ENCODE peak calls at places on chromosomes 11 and 22, in nine cellular contexts. M is cardiac muscle cell; S is CD8-positive, alpha-beta memory T cell; X is tibial nerve; B is GM23338; Z is upper lobe of right lung; Q is RWPE1; W is RWPE2; P is WERI-Rb-1. N is an unnamed sample.

GRCh38 chr11:69130586-69131566 is 24.9 kb upstream of the SMIM38 start:
- DNase-seq in P (no peak), B (peak), Z (peak), W (no peak), X (no peak), M (no peak), S (no peak), Q (no peak), N (no peak)

GRCh38 chr11:117593065-117593464 is 204.0 kb downstream of the DSCAML1 start:
- DNase-seq in M (no peak), P (no peak), W (no peak), S (no peak), B (no peak), X (no peak), Z (no peak), Q (no peak), N (no peak)

GRCh38 chr22:28894320-28894719 is 10.9 kb downstream of the ZNRF3 start:
- DNase-seq in Q (peak), S (no peak), P (peak), M (no peak), X (no peak), W (peak), Z (no peak), B (no peak), N (no peak)

GRCh38 chr11:69037074-69037473 is 11.7 kb upstream of the TPCN2 start:
- DNase-seq in B (no peak), M (no peak), Q (no peak), S (no peak), P (no peak), X (no peak), W (no peak), Z (no peak), N (no peak)

GRCh38 chr11:96001037-96001436 is 77.1 kb upstream of the MTMR2 start:
- DNase-seq in X (peak), P (no peak), W (no peak), Q (no peak), M (no peak), Z (no peak), S (no peak), B (no peak), N (peak)

GRCh38 chr11:122900803-122901202 is 18.2 kb downstream of the JHY start:
- DNase-seq in X (no peak), S (no peak), M (no peak), W (no peak), Z (no peak), Q (no peak), B (no peak), P (no peak), N (no peak)

GRCh38 chr11:2217211-2218081 is 45.8 kb upstream of the TH start:
- DNase-seq in P (no peak), S (no peak), X (no peak), B (no peak), Z (peak), M (no peak), Q (no peak), W (no peak), N (no peak)

GRCh38 chr11:79493555-79494171 is 52.8 kb upstream of the TENM4 start:
- DNase-seq in X (peak), Q (peak), W (peak), Z (peak), B (peak), P (peak), S (peak), M (peak), N (peak)

GRCh38 chr11:37259734-37260133 is 661.7 kb upstream of the RAG2 start:
- DNase-seq in W (no peak), M (no peak), Z (no peak), Q (no peak), P (no peak), S (no peak), B (no peak), X (no peak), N (no peak)

GRCh38 chr11:14148653-14149273 is 186.2 kb downstream of the SPON1 start:
- DNase-seq in Q (peak), W (no peak), S (no peak), B (peak), Z (no peak), P (no peak), M (peak), X (no peak), N (no peak)

GRCh38 chr11:85827768-85828639 is 17.1 kb upstream of the SYTL2 start:
- DNase-seq in P (no peak), B (no peak), X (no peak), Z (no peak), M (peak), W (no peak), S (peak), Q (peak), N (no peak)

GRCh38 chr11:72039108-72039850 is 40.6 kb downstream of the IL18BP start:
- DNase-seq in X (no peak), M (peak), W (no peak), S (no peak), Q (no peak), Z (peak), P (no peak), B (peak), N (no peak)

GRCh38 chr22:50310949-50311444 is 3.6 kb upstream of the PLXNB2 start:
- DNase-seq in S (no peak), Z (no peak), Q (no peak), X (no peak), B (no peak), M (no peak), W (no peak), P (no peak), N (no peak)

GRCh38 chr11:115911656-115912055 is 407.4 kb upstream of the CADM1 start:
- DNase-seq in B (no peak), W (no peak), S (no peak), M (no peak), Z (no peak), X (no peak), Q (no peak), P (no peak), N (no peak)

GRCh38 chr22:28819253-28820096 is 19.1 kb upstream of the XBP1 start:
- DNase-seq in Z (no peak), X (no peak), B (no peak), P (no peak), S (no peak), M (no peak), W (no peak), Q (no peak), N (no peak)

GRCh38 chr22:49507607-49508292 is 319.9 kb downstream of the BRD1 start:
- DNase-seq in S (no peak), M (no peak), Z (no peak), X (no peak), B (no peak), P (no peak), Q (no peak), W (no peak), N (no peak)

GRCh38 chr11:12088047-12088481 is 22.3 kb upstream of the MICAL2 start:
- DNase-seq in X (no peak), S (no peak), M (peak), W (no peak), Q (peak), B (no peak), P (peak), Z (no peak), N (no peak)

GRCh38 chr11:9040410-9040809 is 36.6 kb upstream of the NRIP3 start:
- DNase-seq in S (no peak), Q (no peak), M (no peak), X (no peak), Z (no peak), W (no peak), B (no peak), P (no peak), N (no peak)

GRCh38 chr22:39007177-39007576 is 6.9 kb upstream of the APOBEC3C start:
- DNase-seq in W (no peak), P (no peak), S (no peak), X (no peak), Z (no peak), B (no peak), M (no peak), Q (no peak), N (no peak)

GRCh38 chr22:27139935-27140493 is 482.6 kb downstream of the MIAT start:
- DNase-seq in S (no peak), W (peak), B (no peak), Q (peak), X (no peak), Z (no peak), P (no peak), M (peak), N (no peak)

DNA sequence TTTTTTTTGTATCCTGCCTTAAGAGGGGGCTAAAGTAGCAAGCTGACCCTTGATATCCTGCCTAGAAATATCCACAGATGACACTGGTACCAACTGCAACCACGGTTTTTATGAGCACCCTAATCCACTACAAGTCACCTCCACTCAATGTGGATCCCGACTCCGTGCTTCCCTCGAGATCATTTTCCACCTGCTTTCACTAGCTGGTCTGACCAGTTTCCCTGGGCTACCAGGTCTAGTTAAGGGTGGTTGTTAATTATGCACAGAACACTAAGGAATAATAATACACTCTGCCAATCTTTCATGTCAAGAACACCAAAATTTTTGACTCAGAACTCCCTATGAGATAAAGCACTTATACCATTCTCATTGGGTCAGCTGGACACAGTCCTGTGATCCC is 82.3 kb downstream of the ABTB2 start:
- DNase-seq in S (no peak), Z (no peak), M (no peak), X (no peak), P (no peak), Q (no peak), W (no peak), B (no peak), N (no peak)
- H3K27ac ChIP-seq in S (no peak), Z (peak), M (peak), X (peak), P (no peak), Q (peak), W (peak), B (no peak), N (no peak)

GRCh38 chr22:21775061-21775460 is 39.5 kb upstream of the YPEL1 start:
- DNase-seq in W (no peak), Q (no peak), P (no peak), S (no peak), M (no peak), B (no peak), X (no peak), Z (no peak), N (no peak)

GRCh38 chr22:21778705-21779363 is 43.2 kb upstream of the YPEL1 start:
- DNase-seq in W (no peak), S (no peak), X (no peak), B (no peak), P (no peak), M (no peak), Q (no peak), Z (no peak), N (no peak)

GRCh38 chr22:21780259-21780658 is 44.7 kb upstream of the YPEL1 start:
- DNase-seq in Z (no peak), S (no peak), X (no peak), B (no peak), P (no peak), M (no peak), Q (no peak), W (no peak), N (no peak)

GRCh38 chr22:21779444-21779843 is 43.9 kb upstream of the YPEL1 start:
- DNase-seq in Z (no peak), X (no peak), M (no peak), S (no peak), W (no peak), P (no peak), B (no peak), Q (no peak), N (no peak)
- H3K27ac ChIP-seq in Z (no peak), X (no peak), M (peak), S (no peak), W (no peak), P (no peak), B (no peak), Q (no peak), N (no peak)

GRCh38 chr11:17224727-17225126 is 16.9 kb upstream of the PIK3C2A start:
- DNase-seq in Q (no peak), S (no peak), X (no peak), Z (no peak), B (no peak), P (no peak), M (no peak), W (no peak), N (no peak)

GRCh38 chr11:17230867-17231851 is 23.4 kb upstream of the PIK3C2A start:
- DNase-seq in B (no peak), Q (no peak), W (no peak), Z (no peak), P (no peak), X (no peak), S (no peak), M (no peak), N (no peak)

GRCh38 chr11:17229481-17230152 is 21.8 kb upstream of the PIK3C2A start:
- DNase-seq in Z (no peak), B (no peak), P (no peak), Q (no peak), W (no peak), M (no peak), X (no peak), S (no peak), N (no peak)
- H3K27ac ChIP-seq in Z (no peak), B (no peak), P (no peak), Q (no peak), W (no peak), M (no peak), X (no peak), S (no peak), N (no peak)

DNA sequence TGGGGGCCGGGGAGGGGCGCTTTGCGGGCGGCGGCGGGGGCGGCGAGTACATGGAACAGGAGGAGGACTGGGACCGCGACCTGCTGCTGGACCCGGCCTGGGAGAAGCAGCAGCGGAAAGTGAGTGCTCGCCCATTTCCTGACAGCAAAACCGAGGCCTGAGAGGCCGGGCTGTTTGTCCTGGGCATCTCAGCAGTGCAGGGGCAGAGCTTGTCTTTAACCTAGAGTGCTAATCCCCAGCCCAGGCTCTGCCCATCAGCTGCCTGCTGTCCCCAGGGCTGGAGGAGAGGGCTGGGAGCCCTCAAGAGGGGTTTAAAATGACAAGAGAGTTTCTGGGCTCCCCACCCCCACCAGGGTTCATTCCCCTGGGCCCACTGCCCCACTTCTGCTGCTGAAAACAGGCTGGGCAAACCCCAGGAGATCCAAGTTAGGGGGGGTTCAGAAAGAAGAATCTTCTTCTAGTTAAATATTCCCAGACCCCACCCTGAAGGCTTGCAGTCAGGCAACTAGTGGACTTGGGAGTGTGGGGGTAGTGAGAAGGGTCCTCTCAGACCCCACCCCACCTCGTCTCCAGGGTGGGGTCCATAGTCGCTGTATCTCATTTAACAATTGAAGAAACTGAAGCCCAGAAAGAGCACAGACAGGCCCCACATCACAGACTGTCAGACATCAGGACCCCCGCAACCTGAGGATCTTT is 411 bp downstream of the ACTN3 start:
- DNase-seq in M (no peak), B (no peak), X (no peak), P (no peak), S (no peak), Z (no peak), W (peak), Q (no peak), N (no peak)
- H3K27ac ChIP-seq in M (peak), B (no peak), X (no peak), P (no peak), S (no peak), Z (no peak), W (no peak), Q (no peak), N (no peak)

GRCh38 chr11:35524780-35525179 is 636 bp downstream of the PAMR1 start:
- DNase-seq in P (no peak), M (no peak), X (no peak), S (no peak), W (no peak), Q (no peak), Z (no peak), B (no peak), N (no peak)

GRCh38 chr11:35523861-35524260 is 1.6 kb downstream of the PAMR1 start:
- DNase-seq in Q (no peak), X (no peak), M (no peak), S (no peak), Z (no peak), B (no peak), W (no peak), P (no peak), N (no peak)

GRCh38 chr11:35523351-35523768 is 2.1 kb downstream of the PAMR1 start:
- DNase-seq in S (no peak), Z (no peak), Q (no peak), W (no peak), X (no peak), B (no peak), M (no peak), P (no peak), N (no peak)

GRCh38 chr11:35525501-35526175 is at the start of gene PAMR1:
- DNase-seq in P (no peak), M (peak), B (peak), X (no peak), Q (peak), S (no peak), Z (peak), W (peak), N (no peak)

DNA sequence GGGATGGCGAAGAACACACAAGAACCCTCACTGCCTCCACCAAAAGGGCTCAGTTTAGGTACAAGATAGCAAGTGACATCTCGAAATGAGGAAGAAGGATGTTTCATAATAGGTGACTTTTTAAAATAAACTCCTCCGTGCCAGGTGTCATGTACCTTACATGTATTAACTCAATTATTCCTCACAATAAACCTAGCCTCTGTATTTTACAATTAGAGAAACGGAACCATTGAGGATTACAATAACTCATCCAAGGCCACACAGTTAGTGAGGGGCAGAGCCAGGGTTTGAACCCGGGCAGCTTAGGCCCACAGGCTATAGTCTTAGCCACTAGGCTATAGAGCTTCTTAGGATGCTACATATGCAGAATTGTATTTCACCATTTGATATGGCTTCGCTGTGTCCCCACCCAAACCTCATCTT is 965 bp upstream of the PAMR1 start:
- DNase-seq in Q (no peak), P (no peak), Z (no peak), S (no peak), B (peak), M (no peak), W (no peak), X (no peak), N (no peak)
- H3K27ac ChIP-seq in Q (no peak), P (no peak), Z (no peak), S (no peak), B (no peak), M (no peak), W (no peak), X (no peak), N (no peak)